ENCODE peak calls at places on chromosomes 7 and 10, in ten cellular contexts. M, S, Z, L, W, I, Q, D, T and U are unnamed samples.

GRCh38 chr7:44395067-44395466 is 69.7 kb upstream of the CAMK2B start:
- DNase-seq in M (no peak), S (no peak), Z (peak; percentile 11), L (no peak), W (no peak), I (no peak), Q (no peak), D (no peak), T (peak; percentile 3), U (no peak)

GRCh38 chr10:96910488-96911395 is 78.6 kb downstream of the LCOR start:
- DNase-seq in M (peak; percentile 51), S (no peak), Z (no peak), L (peak; percentile 64), W (no peak), I (no peak), Q (peak; percentile 63), D (no peak), T (no peak), U (peak; percentile 8)

GRCh38 chr10:58771850-58772249 is 259.2 kb downstream of the BICC1 start:
- DNase-seq in M (no peak), S (no peak), Z (no peak), L (no peak), W (no peak), I (no peak), Q (no peak), D (no peak), T (no peak), U (no peak)

GRCh38 chr10:104413528-104413927 is 59.9 kb downstream of the CFAP58 start:
- DNase-seq in M (no peak), S (no peak), Z (no peak), L (no peak), W (no peak), I (no peak), Q (no peak), D (no peak), T (no peak), U (no peak)

GRCh38 chr7:12322287-12322902 is 81.3 kb downstream of the VWDE start:
- DNase-seq in M (peak; percentile 64), S (no peak), Z (no peak), L (peak; percentile 51), W (no peak), I (no peak), Q (peak; percentile 56), D (no peak), T (no peak), U (no peak)

GRCh38 chr7:77727936-77728701 is 31.9 kb downstream of the RSBN1L start:
- DNase-seq in M (peak; percentile 37), S (no peak), Z (no peak), L (peak; percentile 67), W (no peak), I (no peak), Q (no peak), D (no peak), T (no peak), U (no peak)

GRCh38 chr10:128263891-128264688 is 137.9 kb upstream of the MKI67 start:
- DNase-seq in M (peak; percentile 50), S (peak; percentile 62), Z (peak; percentile 54), L (peak; percentile 52), W (no peak), I (peak; percentile 71), Q (peak; percentile 64), D (peak; percentile 54), T (peak; percentile 68), U (peak; percentile 16)

GRCh38 chr10:128178319-128178937 is 52.2 kb upstream of the MKI67 start:
- DNase-seq in M (peak; percentile 6), S (peak; percentile 24), Z (no peak), L (peak; percentile 35), W (no peak), I (peak; percentile 73), Q (peak; percentile 54), D (no peak), T (no peak), U (no peak)

GRCh38 chr7:135158874-135159273 is 11.0 kb downstream of the TMEM140 start:
- DNase-seq in M (no peak), S (no peak), Z (no peak), L (no peak), W (no peak), I (no peak), Q (no peak), D (no peak), T (no peak), U (no peak)

GRCh38 chr10:24503627-24504320 is 219.9 kb downstream of the ARHGAP21 start:
- DNase-seq in M (peak; percentile 98), S (peak; percentile 65), Z (peak; percentile 64), L (peak; percentile 33), W (no peak), I (peak; percentile 42), Q (peak; percentile 69), D (peak; percentile 64), T (no peak), U (peak; percentile 54)

GRCh38 chr7:157663061-157663863 is 326.5 kb downstream of the DNAJB6 start:
- DNase-seq in M (no peak), S (no peak), Z (no peak), L (no peak), W (no peak), I (no peak), Q (no peak), D (no peak), T (peak; percentile 45), U (no peak)

GRCh38 chr7:130927062-130927461 is 193.1 kb upstream of the KLF14 start:
- DNase-seq in M (no peak), S (no peak), Z (no peak), L (no peak), W (no peak), I (no peak), Q (peak; percentile 1), D (no peak), T (no peak), U (no peak)

GRCh38 chr7:100418930-100419659 is 9.4 kb downstream of the ZCWPW1 start:
- DNase-seq in M (no peak), S (no peak), Z (no peak), L (no peak), W (no peak), I (no peak), Q (no peak), D (no peak), T (no peak), U (no peak)

GRCh38 chr10:32061440-32061839 is 5.2 kb upstream of the KIF5B start:
- DNase-seq in M (no peak), S (no peak), Z (no peak), L (no peak), W (no peak), I (no peak), Q (no peak), D (no peak), T (no peak), U (peak; percentile 63)

GRCh38 chr10:63553031-63553430 is 31.8 kb downstream of the REEP3 start:
- DNase-seq in M (peak; percentile 72), S (no peak), Z (no peak), L (no peak), W (no peak), I (no peak), Q (peak; percentile 99), D (no peak), T (no peak), U (peak; percentile 92)

GRCh38 chr7:51376420-51377092 is 59.9 kb upstream of the COBL start:
- DNase-seq in M (peak; percentile 3), S (no peak), Z (no peak), L (no peak), W (no peak), I (no peak), Q (peak; percentile 91), D (no peak), T (no peak), U (peak; percentile 46)
- H3K27ac ChIP-seq in M (no peak overlapping the region), S (peak overlapping the region; percentile 53), Z (no peak overlapping the region), L (no peak overlapping the region), W (no peak overlapping the region), I (no peak overlapping the region), Q (peak overlapping the region; percentile 80), D (no peak overlapping the region), T (no peak overlapping the region), U (no peak overlapping the region)

GRCh38 chr7:116863168-116863670 is 832 bp downstream of the CAPZA2 start:
- DNase-seq in M (peak; percentile 44), S (peak; percentile 23), Z (peak; percentile 13), L (peak; percentile 67), W (no peak), I (peak; percentile 44), Q (peak; percentile 12), D (no peak), T (peak; percentile 53), U (peak; percentile 30)
- H3K27ac ChIP-seq in M (peak overlapping the region; percentile 95), S (peak overlapping the region; percentile 99), Z (peak overlapping the region; percentile 98), L (peak overlapping the region; percentile 65), W (peak overlapping the region; percentile 80), I (peak overlapping the region; percentile 91), Q (peak overlapping the region; percentile 63), D (peak overlapping the region; percentile 96), T (peak overlapping the region; percentile 97), U (peak overlapping the region; percentile 88)

GRCh38 chr7:66146701-66147100 is 32.1 kb downstream of the CRCP start:
- DNase-seq in M (peak; percentile 64), S (no peak), Z (no peak), L (no peak), W (no peak), I (no peak), Q (no peak), D (no peak), T (no peak), U (no peak)
- H3K27ac ChIP-seq in M (peak overlapping the region; percentile 13), S (peak overlapping the region; percentile 57), Z (no peak overlapping the region), L (no peak overlapping the region), W (no peak overlapping the region), I (no peak overlapping the region), Q (no peak overlapping the region), D (peak overlapping the region; percentile 62), T (peak overlapping the region; percentile 93), U (no peak overlapping the region)

DNA sequence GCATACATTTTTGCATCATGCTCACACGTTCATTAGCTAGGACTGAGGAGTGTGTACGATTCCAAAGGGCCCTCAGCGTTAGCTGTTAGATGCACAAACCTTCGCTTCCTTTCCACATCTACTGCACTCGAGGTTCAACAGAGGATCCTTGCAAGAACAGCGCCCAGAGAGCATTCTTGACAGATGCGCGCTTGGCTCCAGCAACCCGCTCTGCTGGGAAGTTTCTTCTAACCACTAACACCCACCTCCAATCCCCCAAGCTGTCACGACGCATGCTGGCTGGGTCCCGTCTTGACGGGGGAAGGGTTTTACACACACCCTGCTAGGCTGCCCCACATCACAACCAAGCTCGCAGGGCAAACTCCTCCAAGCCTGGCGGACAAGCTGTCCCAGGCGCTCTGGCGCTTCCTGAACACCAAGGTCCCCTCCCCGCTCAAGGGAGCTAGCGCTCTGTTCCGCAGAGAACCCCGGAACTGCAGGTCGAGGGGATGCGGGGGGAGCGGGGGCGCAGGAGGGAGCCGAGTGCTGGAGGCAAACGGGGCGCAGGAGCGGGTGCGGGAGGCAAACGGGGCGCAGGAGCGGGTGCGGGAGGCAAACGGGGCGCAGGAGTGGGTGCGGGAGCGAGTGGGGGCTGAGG is 653 bp upstream of the ADRB1 start:
- DNase-seq in M (peak; percentile 46), S (peak; percentile 21), Z (peak; percentile 38), L (peak; percentile 39), W (peak; percentile 75), I (peak; percentile 82), Q (no peak), D (peak; percentile 36), T (peak; percentile 49), U (peak; percentile 37)
- H3K27ac ChIP-seq in M (no peak overlapping the region), S (peak overlapping the region; percentile 82), Z (peak overlapping the region; percentile 84), L (no peak overlapping the region), W (no peak overlapping the region), I (peak overlapping the region; percentile 72), Q (no peak overlapping the region), D (peak overlapping the region; percentile 62), T (no peak overlapping the region), U (no peak overlapping the region)

GRCh38 chr10:124756156-124756555 is 12.0 kb upstream of the FAM53B start:
- DNase-seq in M (no peak), S (no peak), Z (no peak), L (no peak), W (no peak), I (no peak), Q (no peak), D (no peak), T (no peak), U (no peak)
- H3K27ac ChIP-seq in M (no peak overlapping the region), S (no peak overlapping the region), Z (no peak overlapping the region), L (no peak overlapping the region), W (no peak overlapping the region), I (no peak overlapping the region), Q (no peak overlapping the region), D (no peak overlapping the region), T (no peak overlapping the region), U (no peak overlapping the region)